ENCODE peak calls at places on chromosome 18, in seven cellular contexts. C is brain microvascular endothelial cell, P is heart right ventricle, E is neural progenitor cell, U is coronary artery, G is fibroblast of the aortic adventitia, Z is Panc1. R is an unnamed sample.

GRCh38 chr18:22703883-22704626 is 229.1 kb upstream of the RBBP8 start:
- DNase-seq in G (peak), U (no peak), P (no peak), E (peak), C (peak), Z (no peak), R (no peak)

GRCh38 chr18:3526421-3527354 is 76.7 kb downstream of the TGIF1 start:
- DNase-seq in C (peak), Z (no peak), U (no peak), G (no peak), E (peak), P (no peak), R (no peak)

GRCh38 chr18:37584952-37585695 is 19.5 kb upstream of the CELF4 start:
- DNase-seq in U (no peak), Z (no peak), C (no peak), P (no peak), E (peak), G (no peak), R (no peak)

GRCh38 chr18:48868468-48869466 is 82.0 kb downstream of the SMAD7 start:
- DNase-seq in E (no peak), P (no peak), Z (no peak), U (no peak), C (no peak), G (no peak), R (no peak)

GRCh38 chr18:69725009-69725408 is 222.7 kb downstream of the CD226 start:
- DNase-seq in P (no peak), Z (no peak), C (no peak), U (no peak), E (no peak), G (peak), R (no peak)

GRCh38 chr18:51195602-51196115 is 1.8 kb downstream of the MEX3C start:
- DNase-seq in Z (no peak), U (no peak), E (peak), C (peak), G (peak), P (no peak), R (no peak)

GRCh38 chr18:39325973-39326372 is 1760.4 kb upstream of the CELF4 start:
- DNase-seq in U (no peak), P (no peak), Z (no peak), G (no peak), E (no peak), C (no peak), R (no peak)

GRCh38 chr18:22471546-22472131 is 53.9 kb upstream of the CTAGE1 start:
- DNase-seq in P (peak), C (peak), G (peak), U (peak), E (no peak), Z (no peak), R (peak)

GRCh38 chr18:76465630-76466409 is 29.2 kb downstream of the ZNF516 start:
- DNase-seq in C (no peak), E (no peak), P (no peak), Z (no peak), U (peak), G (no peak), R (no peak)

GRCh38 chr18:78650926-78651325 is 328.7 kb upstream of the SALL3 start:
- DNase-seq in U (no peak), P (no peak), Z (no peak), E (no peak), G (no peak), C (no peak), R (no peak)

GRCh38 chr18:27862056-27862682 is 314.8 kb downstream of the CDH2 start:
- DNase-seq in Z (no peak), U (no peak), E (no peak), C (no peak), G (no peak), P (no peak), R (no peak)

GRCh38 chr18:46953195-46953594 is 35.8 kb downstream of the KATNAL2 start:
- DNase-seq in C (no peak), U (no peak), G (no peak), P (no peak), Z (no peak), E (no peak), R (no peak)

GRCh38 chr18:45745817-45746461 is 22.0 kb downstream of the SLC14A1 start:
- DNase-seq in C (no peak), U (no peak), E (no peak), Z (no peak), P (no peak), G (peak), R (no peak)

GRCh38 chr18:22346342-22346967 is 71.3 kb downstream of the CTAGE1 start:
- DNase-seq in E (no peak), C (peak), U (no peak), P (no peak), Z (no peak), G (peak), R (no peak)

GRCh38 chr18:53551868-53552426 is 672.5 kb downstream of the MBD2 start:
- DNase-seq in E (no peak), G (no peak), C (no peak), U (no peak), P (peak), Z (no peak), R (peak)

GRCh38 chr18:21408681-21409080 is 166.6 kb downstream of the GREB1L start:
- DNase-seq in E (no peak), Z (no peak), C (no peak), U (no peak), G (no peak), P (no peak), R (no peak)

GRCh38 chr18:44799422-44800421 is 119.0 kb downstream of the SETBP1 start:
- DNase-seq in P (no peak), Z (no peak), G (no peak), U (no peak), E (no peak), C (no peak), R (no peak)

GRCh38 chr18:32469691-32470131 is 971 bp downstream of the GAREM1 start:
- DNase-seq in C (no peak), P (no peak), E (peak), U (no peak), Z (no peak), G (peak), R (no peak)

GRCh38 chr18:47100214-47100831 is 50.0 kb downstream of the HDHD2 start:
- DNase-seq in P (peak), C (peak), G (peak), U (no peak), Z (peak), E (peak), R (peak)

GRCh38 chr18:34592961-34593382 is 117.1 kb upstream of the DTNA start:
- DNase-seq in Z (no peak), G (peak), P (peak), E (peak), U (peak), C (peak), R (peak)

GRCh38 chr18:13611058-13611615 is 115.2 kb downstream of the FAM210A start:
- DNase-seq in G (peak), U (peak), Z (no peak), P (peak), C (peak), E (peak), R (no peak)
- TF ChIP-seq CTCF in G (no peak), U (no peak), Z (no peak), P (no peak), C (no peak), E (no peak), R (no peak)

GRCh38 chr18:23992119-23992940 is 22.2 kb upstream of the TTC39C start:
- DNase-seq in C (no peak), Z (no peak), U (no peak), P (peak), E (no peak), G (peak), R (no peak)

GRCh38 chr18:23992941-23993280 is 21.6 kb upstream of the TTC39C start:
- DNase-seq in C (no peak), E (no peak), P (no peak), G (no peak), U (no peak), Z (no peak), R (no peak)

GRCh38 chr18:23998018-23998417 is 16.5 kb upstream of the TTC39C start:
- DNase-seq in P (no peak), E (no peak), U (no peak), C (no peak), G (no peak), Z (no peak), R (no peak)

GRCh38 chr18:23995180-23995579 is 19.4 kb upstream of the TTC39C start:
- DNase-seq in G (no peak), E (no peak), Z (no peak), U (no peak), P (no peak), C (no peak), R (no peak)

GRCh38 chr18:23994361-23994902 is 20.1 kb upstream of the TTC39C start:
- DNase-seq in E (peak), G (peak), C (peak), P (no peak), U (no peak), Z (peak), R (peak)
- H3K4me3 ChIP-seq in E (no peak), G (peak), C (peak), P (no peak), U (no peak), Z (peak), R (peak)

DNA sequence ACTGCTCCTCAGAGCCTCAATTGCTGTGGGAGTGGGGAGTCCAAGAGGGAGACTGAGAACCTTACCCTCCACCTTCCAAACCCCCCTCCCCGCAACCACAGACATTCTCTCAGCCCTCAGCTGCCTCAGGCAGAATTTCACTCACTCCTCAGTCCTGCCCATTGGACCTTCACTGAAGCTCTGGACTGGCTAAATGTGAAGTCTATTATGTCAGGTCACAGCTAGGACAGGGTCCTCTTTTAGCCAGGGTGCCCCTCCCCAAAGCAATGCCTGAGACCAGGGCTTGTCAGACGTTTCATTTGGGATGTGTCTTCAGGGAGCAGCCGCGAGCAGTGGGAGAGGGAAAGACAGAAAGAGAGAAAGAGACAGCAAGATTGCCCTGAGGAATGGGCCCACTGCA is 199.3 kb upstream of the CCDC68 start:
- DNase-seq in E (no peak), Z (no peak), P (no peak), C (no peak), U (no peak), G (no peak), R (no peak)
- TF ChIP-seq CTCF in E (no peak), Z (no peak), P (no peak), C (no peak), U (no peak), G (no peak), R (no peak)

DNA sequence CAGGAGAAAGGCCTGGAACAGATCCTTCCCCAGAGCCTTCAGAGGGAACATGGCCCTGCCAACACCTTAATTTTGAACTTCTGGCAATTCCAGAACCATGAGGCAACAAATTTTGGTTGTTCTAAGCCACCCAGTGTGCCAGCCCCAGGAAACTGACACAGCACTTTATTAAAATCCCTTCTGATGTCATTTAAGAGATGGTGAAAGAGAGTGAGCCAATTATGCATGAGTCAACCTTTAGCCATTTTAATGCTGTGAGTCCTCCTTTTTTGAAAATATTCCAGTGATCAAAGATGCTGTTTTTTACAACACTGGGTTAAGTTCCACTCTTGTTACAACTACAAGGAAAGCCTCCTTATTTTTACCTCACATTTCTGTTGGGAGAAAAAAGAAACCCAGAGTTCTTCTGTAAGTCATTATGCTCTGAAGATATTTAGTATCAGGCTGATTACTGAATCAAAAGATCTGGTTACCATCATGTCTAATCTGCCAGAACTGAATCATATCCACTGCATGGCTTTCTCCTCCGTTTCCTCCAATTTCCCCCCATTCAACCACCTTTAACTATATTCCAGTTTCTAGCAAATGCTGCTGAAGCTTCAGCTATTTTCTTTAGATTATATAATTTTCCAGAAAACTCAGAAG is 235.4 kb downstream of the TXNL1 start:
- DNase-seq in C (peak), Z (no peak), P (no peak), G (peak), U (no peak), E (no peak), R (peak)
- H3K4me3 ChIP-seq in C (no peak), Z (no peak), P (no peak), G (no peak), U (no peak), E (no peak), R (no peak)

GRCh38 chr18:80034068-80034851 is at the start of gene RBFA:
- DNase-seq in C (peak), P (peak), G (peak), E (peak), Z (peak), U (peak), R (peak)
- TF ChIP-seq CTCF in C (peak), P (peak), G (no peak), E (peak), Z (no peak), U (no peak), R (peak)

DNA sequence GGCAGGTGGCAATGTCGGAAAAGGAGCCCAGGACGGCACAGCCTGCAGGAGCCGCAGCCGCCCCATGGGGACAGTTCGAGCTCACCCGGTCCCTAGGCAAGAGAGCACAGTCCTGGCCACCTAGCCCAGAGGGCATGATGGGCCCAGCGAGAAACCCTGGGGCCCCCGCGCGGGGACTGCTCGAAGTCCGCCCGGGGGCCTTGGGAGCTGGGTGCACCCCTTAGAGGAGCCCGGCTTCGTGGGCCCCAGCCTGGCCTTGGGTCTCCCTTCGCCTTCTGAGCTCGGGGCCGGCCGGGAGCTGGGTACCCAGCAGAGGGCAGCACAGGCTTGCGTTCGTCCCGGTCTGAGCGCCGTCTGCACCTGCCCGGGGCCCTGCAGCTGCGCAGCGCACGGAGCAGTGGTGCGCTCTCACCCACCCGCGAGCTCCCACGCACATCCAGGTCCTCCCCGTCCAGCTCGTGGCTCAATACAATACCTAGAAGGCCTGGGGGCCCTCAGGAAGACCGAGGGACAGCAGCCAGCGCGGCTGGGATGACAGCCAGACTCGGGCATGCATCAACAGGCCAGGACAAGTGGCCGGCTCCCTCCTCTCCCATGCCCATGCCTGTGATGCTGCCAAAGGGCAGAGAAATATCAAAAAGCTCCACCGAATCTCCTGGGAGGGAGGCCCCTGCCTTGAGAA is 96.2 kb upstream of the ZNF532 start:
- DNase-seq in C (no peak), E (peak), U (peak), Z (no peak), P (peak), G (peak), R (no peak)
- H3K4me3 ChIP-seq in C (peak), E (peak), U (peak), Z (peak), P (peak), G (peak), R (peak)

R was measured in epithelial cell of proximal tubule.